ENCODE peak calls at places on chromosomes 6 and 20, in eight cellular contexts. T is DND-41, I is cardiac fibroblast, N is uterus, F is A549, U is nephron progenitor cell, K is fibroblast of lung, H is left ventricle myocardium inferior. P is an unnamed sample.

GRCh38 chr6:71855406-71855805 is 30.9 kb upstream of the RIMS1 start:
- DNase-seq in K (no peak), F (no peak), I (no peak), H (no peak), T (no peak), N (no peak), U (no peak), P (no peak)

GRCh38 chr6:22042713-22043112 is 254.1 kb downstream of the PRL start:
- DNase-seq in H (peak), I (peak), F (no peak), T (peak), N (peak), K (peak), U (no peak), P (no peak)

GRCh38 chr20:58236612-58237317 is 8.3 kb upstream of the ANKRD60 start:
- DNase-seq in U (peak), F (peak), K (peak), H (peak), I (peak), T (peak), N (peak), P (peak)

GRCh38 chr6:16759181-16759645 is 2.0 kb downstream of the ATXN1 start:
- DNase-seq in U (no peak), H (no peak), N (no peak), T (no peak), K (peak), F (no peak), I (peak), P (no peak)

GRCh38 chr6:141164042-141164748 is 968.5 kb upstream of the GJE1 start:
- DNase-seq in F (no peak), T (no peak), N (no peak), U (no peak), I (no peak), K (no peak), H (no peak), P (no peak)

GRCh38 chr20:33915726-33916331 is 77.9 kb upstream of the RALY start:
- DNase-seq in H (peak), I (peak), F (peak), U (peak), K (no peak), N (no peak), T (peak), P (no peak)

GRCh38 chr6:56683882-56684281 is 41.2 kb upstream of the DST start:
- DNase-seq in T (no peak), K (peak), H (no peak), I (peak), F (peak), N (no peak), U (no peak), P (no peak)

GRCh38 chr6:91751496-91751895 is 1164.6 kb upstream of the MAP3K7 start:
- DNase-seq in I (no peak), F (no peak), T (no peak), U (no peak), H (no peak), N (no peak), K (no peak), P (no peak)

GRCh38 chr6:107879912-107880311 is 55.8 kb upstream of the SCML4 start:
- DNase-seq in I (no peak), U (no peak), K (no peak), T (no peak), F (no peak), N (no peak), H (no peak), P (no peak)

GRCh38 chr6:34459899-34460593 is 5.8 kb upstream of the PACSIN1 start:
- DNase-seq in K (peak), N (no peak), H (no peak), I (peak), U (peak), T (peak), F (peak), P (no peak)

GRCh38 chr6:15400572-15401004 is 154.7 kb downstream of the JARID2 start:
- DNase-seq in N (peak), U (peak), I (peak), F (peak), T (no peak), K (no peak), H (peak), P (no peak)

GRCh38 chr6:38640216-38640909 is 634 bp upstream of the BTBD9 start:
- DNase-seq in U (peak), K (no peak), N (no peak), I (peak), F (peak), T (peak), H (no peak), P (no peak)

GRCh38 chr6:107489636-107490567 is at the start of gene SOBP:
- DNase-seq in I (peak), K (no peak), U (peak), H (peak), T (peak), F (peak), N (peak), P (peak)

GRCh38 chr6:88952065-88952704 is 11.2 kb downstream of the RNGTT start:
- DNase-seq in K (peak), T (no peak), U (no peak), I (peak), F (no peak), N (no peak), H (no peak), P (no peak)

GRCh38 chr6:161204866-161205557 is 68.8 kb downstream of the AGPAT4 start:
- DNase-seq in N (no peak), H (no peak), T (no peak), U (no peak), K (peak), F (no peak), I (no peak), P (no peak)

GRCh38 chr6:44054635-44055559 is 72.4 kb downstream of the MRPL14 start:
- DNase-seq in H (no peak), F (no peak), N (no peak), T (no peak), I (peak), U (no peak), K (peak), P (no peak)

GRCh38 chr6:166436195-166437139 is 53.7 kb upstream of the MPC1 start:
- DNase-seq in I (no peak), N (no peak), H (no peak), T (no peak), F (no peak), U (no peak), K (no peak), P (no peak)

GRCh38 chr6:166437661-166438060 is 54.9 kb upstream of the MPC1 start:
- DNase-seq in N (no peak), F (no peak), H (no peak), I (no peak), U (no peak), T (no peak), K (no peak), P (no peak)

GRCh38 chr6:166433096-166433495 is 50.4 kb upstream of the MPC1 start:
- DNase-seq in F (no peak), N (no peak), T (no peak), H (no peak), U (no peak), K (no peak), I (no peak), P (no peak)

GRCh38 chr6:166434336-166434735 is 51.6 kb upstream of the MPC1 start:
- DNase-seq in T (no peak), N (no peak), F (no peak), I (no peak), H (no peak), U (no peak), K (no peak), P (no peak)

DNA sequence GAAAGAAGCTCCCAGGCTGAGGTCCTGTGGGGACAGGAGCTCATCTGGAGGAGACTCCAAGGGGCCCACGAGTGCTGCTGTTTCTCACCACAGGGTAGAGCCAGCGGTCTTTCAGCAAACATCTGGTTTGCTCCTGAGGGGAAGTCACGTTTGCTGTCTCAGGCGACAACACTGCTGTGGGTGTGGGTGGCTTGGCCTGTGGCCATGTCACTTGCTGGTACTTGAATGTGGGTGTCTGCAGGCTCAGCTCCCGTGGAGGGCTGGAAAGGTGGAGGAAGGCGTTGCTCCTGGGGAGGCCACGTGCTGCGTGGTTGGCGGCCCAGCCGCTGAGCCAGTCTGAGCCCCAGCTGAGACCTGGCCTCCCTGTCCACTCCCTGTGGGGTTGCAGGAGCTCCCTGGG is 52.8 kb upstream of the MPC1 start:
- DNase-seq in T (peak), K (no peak), I (no peak), N (no peak), U (no peak), F (no peak), H (peak), P (no peak)
- TF ChIP-seq CTCF in T (peak), K (no peak), I (no peak), N (no peak), U (no peak), F (no peak), H (peak), P (no peak)

DNA sequence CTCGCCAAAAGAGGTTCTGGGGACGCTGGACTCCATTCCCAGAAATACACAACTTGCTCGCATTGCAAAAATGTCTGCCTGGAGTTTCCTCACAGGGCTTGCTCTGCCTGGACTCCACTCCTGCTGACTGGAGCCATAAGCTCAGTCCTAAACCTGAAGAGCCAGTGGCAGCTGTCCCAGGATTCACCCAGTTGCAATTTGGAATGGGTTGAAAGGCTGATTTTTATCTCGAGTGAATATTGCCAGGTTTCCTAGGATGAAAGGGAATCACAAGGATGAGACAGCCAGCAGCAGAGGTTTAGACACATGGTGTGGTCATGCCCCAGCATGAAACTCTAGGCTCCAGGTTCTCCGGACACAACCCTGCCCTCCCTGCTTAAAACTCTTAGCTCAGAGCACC is 223.3 kb downstream of the BMP7 start:
- DNase-seq in F (no peak), T (no peak), K (peak), I (no peak), U (no peak), N (peak), H (no peak), P (no peak)
- TF ChIP-seq CTCF in F (no peak), T (no peak), K (no peak), I (no peak), U (no peak), N (no peak), H (no peak), P (no peak)

GRCh38 chr20:46099491-46100287 is 9.9 kb upstream of the NCOA5 start:
- DNase-seq in N (no peak), I (no peak), T (no peak), F (no peak), U (peak), H (peak), K (no peak), P (no peak)
- TF ChIP-seq CTCF in N (no peak), I (no peak), T (no peak), F (no peak), U (no peak), H (peak), K (no peak), P (no peak)

DNA sequence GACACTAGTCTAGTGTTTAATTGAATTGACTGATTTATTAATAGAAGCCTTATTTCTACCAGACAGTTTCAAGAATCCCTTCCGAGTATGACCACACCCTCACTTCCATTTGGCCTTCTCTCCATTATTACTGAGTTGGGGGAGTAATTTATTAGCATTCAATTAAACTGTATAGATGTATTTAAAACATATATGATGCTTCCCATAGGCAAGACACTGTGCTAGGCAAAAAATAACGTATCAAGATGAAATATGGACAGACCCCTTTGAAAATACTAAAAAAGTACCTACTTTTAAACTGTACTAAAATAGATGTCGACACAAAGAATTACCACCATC is 112.9 kb upstream of the PHACTR1 start:
- DNase-seq in I (no peak), H (no peak), T (no peak), F (no peak), U (no peak), K (no peak), N (no peak), P (no peak)
- TF ChIP-seq CTCF in I (peak), H (no peak), T (no peak), F (no peak), U (no peak), K (no peak), N (no peak), P (peak)

GRCh38 chr20:31581391-31581790 is 23.7 kb upstream of the ID1 start:
- DNase-seq in N (no peak), U (no peak), H (no peak), I (no peak), F (no peak), T (no peak), K (no peak), P (no peak)
- TF ChIP-seq CTCF in N (no peak), U (no peak), H (no peak), I (no peak), F (no peak), T (no peak), K (no peak), P (no peak)

GRCh38 chr6:25788305-25788922 is 33.9 kb downstream of the SLC17A4 start:
- DNase-seq in T (peak), K (peak), I (peak), H (no peak), N (peak), U (peak), F (peak), P (no peak)
- TF ChIP-seq CTCF in T (peak), K (peak), I (peak), H (peak), N (peak), U (peak), F (no peak), P (peak)

P was measured in type B pancreatic cell.